ENCODE peak calls at places on chromosomes 12 and 14, in six cellular contexts. K is stimulated activated CD8-positive, alpha-beta memory T cell treated with anti-CD3 and anti-CD28 coated beads, Interleukin-2, amount 100 ng/mL, for 48 hours; N is activated naive CD4-positive, alpha-beta T cell treated with Interleukin-2 at 50 U/mL for 16 hours; T is mucosa of descending colon; D is HFFc6; I is COR-L47. J is an unnamed sample.

GRCh38 chr12:18824287-18824686 is 86.4 kb downstream of the CAPZA3 start:
- DNase-seq in K (no peak), N (no peak), T (no peak), D (no peak), I (no peak), J (no peak)

GRCh38 chr12:52418576-52419110 is 12.5 kb upstream of the KRT82 start:
- DNase-seq in K (no peak), N (no peak), T (no peak), D (no peak), I (no peak), J (no peak)

GRCh38 chr14:70808023-70808401 is 1.3 kb downstream of the MAP3K9 start:
- DNase-seq in K (peak; percentile 43), N (peak; percentile 55), T (peak; percentile 62), D (no peak), I (peak; percentile 24), J (peak; percentile 75)

GRCh38 chr12:59717436-59717835 is 121.6 kb downstream of the SLC16A7 start:
- DNase-seq in K (no peak), N (no peak), T (no peak), D (no peak), I (no peak), J (no peak)

GRCh38 chr12:101696477-101697196 is 803 bp upstream of the CHPT1 start:
- DNase-seq in K (no peak), N (no peak), T (peak; percentile 61), D (no peak), I (no peak), J (no peak)

GRCh38 chr14:52917732-52918131 is 33.1 kb downstream of the FERMT2 start:
- DNase-seq in K (no peak), N (no peak), T (no peak), D (no peak), I (no peak), J (peak; percentile 2)

GRCh38 chr14:42654707-42655106 is 1048.0 kb downstream of the LRFN5 start:
- DNase-seq in K (no peak), N (no peak), T (no peak), D (no peak), I (no peak), J (no peak)

GRCh38 chr14:73427516-73428264 is 30.7 kb downstream of the NUMB start:
- DNase-seq in K (no peak), N (no peak), T (no peak), D (no peak), I (no peak), J (no peak)

GRCh38 chr14:64591809-64592208 is 42.0 kb downstream of the PPP1R36 start:
- DNase-seq in K (no peak), N (no peak), T (no peak), D (no peak), I (no peak), J (no peak)

GRCh38 chr12:95614384-95614982 is 63.2 kb upstream of the USP44 start:
- DNase-seq in K (no peak), N (no peak), T (no peak), D (no peak), I (no peak), J (no peak)

GRCh38 chr14:87944987-87945604 is 47.9 kb downstream of the GALC start:
- DNase-seq in K (no peak), N (no peak), T (no peak), D (peak; percentile 26), I (peak; percentile 0), J (no peak)

GRCh38 chr12:101455685-101456084 is 19.5 kb upstream of the SPIC start:
- DNase-seq in K (no peak), N (peak; percentile 21), T (no peak), D (no peak), I (no peak), J (no peak)

GRCh38 chr14:49942090-49942489 is 49.2 kb downstream of the ARF6 start:
- DNase-seq in K (no peak), N (no peak), T (no peak), D (no peak), I (no peak), J (no peak)

GRCh38 chr14:41642402-41643195 is 35.9 kb downstream of the LRFN5 start:
- DNase-seq in K (no peak), N (no peak), T (no peak), D (no peak), I (peak; percentile 1), J (no peak)